ENCODE peak calls at places on chromosomes 16 and 17, in four cellular contexts. F, T, C and B are unnamed samples.

GRCh38 chr17:76911299-76912007 is 43.2 kb downstream of the MGAT5B start:
- DNase-seq in F (no peak), C (no peak), T (no peak), B (no peak)

GRCh38 chr16:79154081-79154480 is 446.5 kb downstream of the MAF start:
- DNase-seq in F (no peak), C (no peak), T (no peak), B (no peak)

GRCh38 chr16:86881118-86881510 is 302.8 kb downstream of the FOXL1 start:
- DNase-seq in C (no peak), T (no peak), F (no peak), B (no peak)

GRCh38 chr17:16243811-16244567 is 27.0 kb downstream of the PIGL start:
- DNase-seq in C (no peak), T (peak; percentile 8), F (peak; percentile 68), B (no peak)

GRCh38 chr16:3171181-3171854 is 16.7 kb upstream of the OR1F1 start:
- DNase-seq in T (no peak), C (no peak), F (no peak), B (no peak)

GRCh38 chr17:75048396-75048933 is 1.4 kb downstream of the KCTD2 start:
- DNase-seq in F (no peak), T (peak; percentile 10), C (peak; percentile 25), B (no peak)

GRCh38 chr16:67150833-67151396 is at the start of gene B3GNT9:
- DNase-seq in T (peak; percentile 66), C (peak; percentile 58), F (peak; percentile 52), B (no peak)

GRCh38 chr17:39753514-39754160 is 15.9 kb downstream of the GRB7 start:
- DNase-seq in T (no peak), F (no peak), C (no peak), B (no peak)

GRCh38 chr16:64478258-64478906 is 643.5 kb downstream of the CDH11 start:
- DNase-seq in F (no peak), C (peak; percentile 90), T (peak; percentile 54), B (no peak)

GRCh38 chr17:71910002-71910401 is 210.8 kb upstream of the SOX9 start:
- DNase-seq in F (no peak), C (no peak), T (no peak), B (no peak)

GRCh38 chr16:66604376-66605176 is at the start of gene CMTM3:
- DNase-seq in F (peak; percentile 79), T (peak; percentile 45), C (peak; percentile 63), B (no peak)

GRCh38 chr16:21275529-21275928 is 2.6 kb downstream of the CRYM start:
- DNase-seq in C (no peak), F (no peak), T (no peak), B (no peak)

GRCh38 chr16:27963471-27963965 is 100.0 kb downstream of the GSG1L start:
- DNase-seq in T (no peak), F (no peak), C (no peak), B (no peak)

GRCh38 chr16:66361604-66362135 is 4.8 kb upstream of the CDH5 start:
- DNase-seq in C (no peak), F (no peak), T (no peak), B (no peak)

GRCh38 chr17:2212328-2212981 is 91.1 kb downstream of the SMG6 start:
- DNase-seq in C (no peak), F (no peak), T (peak; percentile 79), B (no peak)

GRCh38 chr16:74570412-74571301 is 36.3 kb downstream of the GLG1 start:
- DNase-seq in C (no peak), F (no peak), T (peak; percentile 12), B (no peak)

GRCh38 chr17:41263212-41263611 is 2.0 kb upstream of the KRTAP9-6 start:
- DNase-seq in F (no peak), T (no peak), C (no peak), B (no peak)

GRCh38 chr16:89320717-89321501 is 103.4 kb downstream of the ZNF778 start:
- DNase-seq in F (peak; percentile 80), T (peak; percentile 61), C (no peak), B (no peak)

GRCh38 chr16:66901626-66902025 is 17.1 kb downstream of the CDH16 start:
- DNase-seq in T (no peak), F (no peak), C (no peak), B (no peak)

GRCh38 chr17:63419949-63420867 is 25.9 kb downstream of the CYB561 start:
- DNase-seq in F (peak; percentile 85), T (no peak), C (peak; percentile 97), B (no peak)

GRCh38 chr17:28412131-28412530 is 6.1 kb upstream of the SLC46A1 start:
- DNase-seq in C (no peak), T (no peak), F (no peak), B (no peak)

GRCh38 chr17:7440113-7440822 is 956 bp downstream of the FGF11 start:
- DNase-seq in T (no peak), C (peak; percentile 26), F (peak; percentile 33), B (no peak)

GRCh38 chr17:54898576-54898975 is 2.1 kb upstream of the TOM1L1 start:
- DNase-seq in T (no peak), F (no peak), C (no peak), B (no peak)

GRCh38 chr17:58706351-58707140 is 14.1 kb downstream of the RAD51C start:
- DNase-seq in T (no peak), C (peak; percentile 9), F (peak; percentile 10), B (no peak)

GRCh38 chr16:4778050-4778392 is 10.1 kb downstream of the SEPTIN12 start:
- DNase-seq in T (no peak), C (no peak), F (no peak), B (no peak)

GRCh38 chr16:72558501-72558900 is 386.5 kb upstream of the PMFBP1 start:
- DNase-seq in T (no peak), F (no peak), C (no peak), B (no peak)

GRCh38 chr16:65012357-65012756 is 109.5 kb downstream of the CDH11 start:
- DNase-seq in F (no peak), C (peak; percentile 11), T (peak; percentile 83), B (no peak)

GRCh38 chr16:3980311-3981111 is 100.0 kb upstream of the CREBBP start:
- DNase-seq in T (peak; percentile 82), C (no peak), F (no peak), B (no peak)

GRCh38 chr16:83681421-83681820 is 126.4 kb upstream of the HSBP1 start:
- DNase-seq in C (no peak), F (no peak), T (no peak), B (no peak)

GRCh38 chr16:71916397-71916920 is 21.1 kb downstream of the IST1 start:
- DNase-seq in T (peak; percentile 57), C (no peak), F (no peak), B (no peak)

GRCh38 chr17:17191346-17191792 is 14.8 kb downstream of the PLD6 start:
- DNase-seq in C (peak; percentile 93), T (peak; percentile 88), F (no peak), B (no peak)

GRCh38 chr16:73523209-73523608 is 475.3 kb upstream of the ZFHX3 start:
- DNase-seq in C (no peak), T (no peak), F (no peak), B (no peak)

GRCh38 chr16:3023415-3023668 is 400 bp downstream of the HCFC1R1 start:
- DNase-seq in C (no peak), T (peak; percentile 66), F (peak; percentile 68), B (no peak)

GRCh38 chr17:5584971-5585794 is 874 bp upstream of the NLRP1 start:
- DNase-seq in C (no peak), F (no peak), T (peak; percentile 89), B (peak; percentile 91)

GRCh38 chr17:54903375-54903774 is 2.7 kb downstream of the TOM1L1 start:
- DNase-seq in C (no peak), T (no peak), F (no peak), B (no peak)

GRCh38 chr16:85172465-85173071 is 60.3 kb upstream of the CIBAR2 start:
- DNase-seq in F (peak; percentile 65), T (peak; percentile 53), C (peak; percentile 71), B (no peak)

GRCh38 chr16:87832759-87833502 is 36.4 kb downstream of the SLC7A5 start:
- DNase-seq in T (no peak), C (no peak), F (no peak), B (no peak)

GRCh38 chr17:60766778-60767190 is 89.1 kb downstream of the BCAS3 start:
- DNase-seq in T (no peak), C (no peak), F (peak; percentile 54), B (no peak)

DNA sequence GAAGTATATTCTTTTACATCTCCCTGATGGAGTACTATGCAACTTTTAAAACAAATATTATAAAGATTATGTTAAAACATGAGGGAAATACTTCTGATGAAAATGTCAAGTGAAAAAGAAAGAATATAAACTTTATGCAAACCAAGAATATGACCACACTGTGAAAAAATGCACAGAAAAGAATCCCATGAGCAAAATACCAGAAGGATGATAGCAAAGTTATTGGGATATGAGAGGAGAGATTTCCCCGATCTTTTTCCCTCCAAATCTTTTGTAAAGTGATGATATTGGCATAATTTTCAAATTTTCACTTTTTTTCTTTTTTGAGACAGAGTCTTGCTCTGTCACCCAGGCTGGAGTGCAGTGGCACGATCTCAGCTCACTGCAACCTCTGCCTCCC is 36.6 kb upstream of the SMURF2 start:
- DNase-seq in F (no peak), C (no peak), T (peak; percentile 78), B (no peak)
- H3K9me1 ChIP-seq in F (no peaks in the 10 kb centered on the region), C (no peaks in the 10 kb centered on the region), T (peaks cover 11% of the 10 kb centered on the region), B (no peaks in the 10 kb centered on the region)

GRCh38 chr17:82920150-82920549 is 80.3 kb upstream of the ZNF750 start:
- DNase-seq in F (no peak), C (no peak), T (no peak), B (no peak)
- H3K9me1 ChIP-seq in F (no peaks in the 10 kb centered on the region), C (no peaks in the 10 kb centered on the region), T (no peaks in the 10 kb centered on the region), B (no peaks in the 10 kb centered on the region)

GRCh38 chr17:79777166-79777843 is 643 bp upstream of the CBX2 start:
- DNase-seq in C (peak; percentile 44), T (peak; percentile 32), F (peak; percentile 87), B (no peak)

GRCh38 chr17:79779661-79780365 is 1.9 kb downstream of the CBX2 start:
- DNase-seq in F (no peak), T (no peak), C (no peak), B (no peak)

GRCh38 chr17:79778504-79779087 is 648 bp downstream of the CBX2 start:
- DNase-seq in F (peak; percentile 65), C (no peak), T (no peak), B (no peak)

GRCh38 chr17:79777844-79778503 is at the start of gene CBX2:
- DNase-seq in C (peak; percentile 58), T (peak; percentile 42), F (peak; percentile 88), B (no peak)

GRCh38 chr17:79779088-79779529 is 1.2 kb downstream of the CBX2 start:
- DNase-seq in C (no peak), F (peak; percentile 70), T (no peak), B (no peak)
- H3K9me1 ChIP-seq in C (no peaks in the 10 kb centered on the region), F (no peaks in the 10 kb centered on the region), T (no peaks in the 10 kb centered on the region), B (no peaks in the 10 kb centered on the region)

DNA sequence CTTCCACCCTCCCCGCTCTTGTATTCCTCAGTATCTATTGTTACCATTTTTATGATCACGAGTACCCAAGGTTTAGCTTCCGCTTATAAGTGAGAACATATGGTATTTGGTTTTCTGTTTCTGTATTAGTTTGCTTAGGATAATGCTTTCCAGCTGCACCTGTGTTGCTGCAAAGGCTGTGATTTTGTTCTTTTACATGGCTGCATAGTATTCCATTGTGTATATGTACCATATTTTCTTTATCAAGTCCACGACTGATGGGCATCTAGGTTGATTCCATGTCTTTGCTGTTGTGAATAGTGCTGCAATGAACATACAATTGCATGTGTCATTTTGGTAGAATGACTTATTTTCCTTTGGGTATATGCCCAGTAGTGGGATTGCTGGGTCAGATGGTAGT is 79.7 kb upstream of the EFCAB3 start:
- DNase-seq in C (no peak), T (no peak), F (no peak), B (no peak)
- H3K9me1 ChIP-seq in C (no peaks in the 10 kb centered on the region), T (no peaks in the 10 kb centered on the region), F (no peaks in the 10 kb centered on the region), B (no peaks in the 10 kb centered on the region)